ENCODE peak calls at places on chromosomes 5 and 9, in ten cellular contexts. U is A549, S is right atrium auricular region, E is spleen, A is astrocyte, X is aorta, O is IMR-90, Y is adrenal gland, Q is small intestine, C is gastrocnemius medialis. V is an unnamed sample. For H3K4me1, the result is how much of the 10 kb centered on the place peaks cover.

GRCh38 chr9:117546894-117547293 is 132.0 kb upstream of the ASTN2 start:
- DNase-seq in U (peak), S (no peak), E (no peak), A (no peak), X (no peak), O (no peak), Y (peak), Q (peak), C (no peak), V (peak)

GRCh38 chr9:25677301-25678146 is 720 bp downstream of the TUSC1 start:
- DNase-seq in U (peak), S (peak), E (peak), A (peak), X (peak), O (peak), Y (peak), Q (peak), C (peak), V (peak)

GRCh38 chr9:112377684-112378344 is 2.1 kb upstream of the HSDL2 start:
- DNase-seq in U (no peak), S (no peak), E (no peak), A (no peak), X (no peak), O (no peak), Y (no peak), Q (peak), C (no peak), V (no peak)

GRCh38 chr9:87547665-87548064 is 50.0 kb downstream of the DAPK1 start:
- DNase-seq in U (peak), S (no peak), E (no peak), A (peak), X (no peak), O (no peak), Y (no peak), Q (peak), C (no peak), V (no peak)

GRCh38 chr5:139869042-139869790 is 73.6 kb downstream of the PSD2 start:
- DNase-seq in U (no peak), S (no peak), E (peak), A (no peak), X (no peak), O (no peak), Y (no peak), Q (no peak), C (no peak), V (no peak)

GRCh38 chr5:103174147-103174546 is 54.0 kb downstream of the PPIP5K2 start:
- DNase-seq in U (no peak), S (no peak), E (no peak), A (peak), X (no peak), O (no peak), Y (no peak), Q (no peak), C (no peak), V (no peak)

GRCh38 chr5:88841212-88841611 is 41.8 kb downstream of the MEF2C start:
- DNase-seq in U (no peak), S (no peak), E (peak), A (no peak), X (no peak), O (no peak), Y (no peak), Q (no peak), C (no peak), V (no peak)

GRCh38 chr5:37975531-37975930 is 135.7 kb upstream of the GDNF start:
- DNase-seq in U (no peak), S (no peak), E (no peak), A (no peak), X (no peak), O (no peak), Y (no peak), Q (no peak), C (no peak), V (no peak)

GRCh38 chr5:76065258-76065657 is 17.9 kb upstream of the SV2C start:
- DNase-seq in U (no peak), S (no peak), E (no peak), A (no peak), X (no peak), O (no peak), Y (no peak), Q (peak), C (no peak), V (no peak)

GRCh38 chr5:172569862-172570558 is 71.1 kb upstream of the NEURL1B start:
- DNase-seq in U (no peak), S (no peak), E (no peak), A (no peak), X (no peak), O (no peak), Y (no peak), Q (peak), C (no peak), V (no peak)

GRCh38 chr9:109976328-109976702 is 196.3 kb downstream of the PALM2AKAP2 start:
- DNase-seq in U (no peak), S (no peak), E (no peak), A (no peak), X (no peak), O (no peak), Y (no peak), Q (no peak), C (no peak), V (no peak)

GRCh38 chr5:159189310-159189709 is 20.0 kb downstream of the RNF145 start:
- DNase-seq in U (peak), S (no peak), E (no peak), A (peak), X (no peak), O (peak), Y (no peak), Q (no peak), C (no peak), V (no peak)

GRCh38 chr9:112784020-112784788 is 33.6 kb downstream of the SNX30 start:
- DNase-seq in U (no peak), S (no peak), E (no peak), A (peak), X (no peak), O (peak), Y (no peak), Q (no peak), C (no peak), V (no peak)

GRCh38 chr5:31993182-31993961 is 180.7 kb downstream of the GOLPH3 start:
- DNase-seq in U (no peak), S (no peak), E (peak), A (peak), X (no peak), O (peak), Y (no peak), Q (no peak), C (no peak), V (no peak)

GRCh38 chr9:113481176-113481805 is 17.8 kb downstream of the RGS3 start:
- DNase-seq in U (peak), S (no peak), E (no peak), A (no peak), X (no peak), O (no peak), Y (no peak), Q (no peak), C (peak), V (no peak)

GRCh38 chr5:5699062-5699461 is 276.6 kb downstream of the ICE1 start:
- DNase-seq in U (no peak), S (no peak), E (no peak), A (no peak), X (no peak), O (no peak), Y (no peak), Q (no peak), C (no peak), V (no peak)

GRCh38 chr9:7117676-7118561 is 360.1 kb downstream of the KDM4C start:
- DNase-seq in U (no peak), S (no peak), E (no peak), A (no peak), X (no peak), O (peak), Y (no peak), Q (no peak), C (no peak), V (no peak)

GRCh38 chr5:139383275-139383992 is at the start of gene SLC23A1:
- DNase-seq in U (peak), S (no peak), E (peak), A (no peak), X (no peak), O (peak), Y (no peak), Q (peak), C (peak), V (no peak)

GRCh38 chr5:143874312-143874711 is 62.4 kb downstream of the HMHB1 start:
- DNase-seq in U (no peak), S (no peak), E (no peak), A (peak), X (no peak), O (peak), Y (no peak), Q (no peak), C (no peak), V (no peak)

GRCh38 chr5:180291234-180291940 is 496 bp downstream of the MAPK9 start:
- DNase-seq in U (no peak), S (peak), E (peak), A (no peak), X (no peak), O (no peak), Y (peak), Q (no peak), C (no peak), V (peak)

GRCh38 chr5:751496-751895 is 33.0 kb downstream of the ZDHHC11B start:
- DNase-seq in U (no peak), S (no peak), E (no peak), A (no peak), X (peak), O (no peak), Y (no peak), Q (no peak), C (no peak), V (peak)

GRCh38 chr5:16935271-16936149 is 578 bp downstream of the MYO10 start:
- DNase-seq in U (peak), S (peak), E (peak), A (no peak), X (peak), O (no peak), Y (peak), Q (peak), C (peak), V (peak)

GRCh38 chr9:18379073-18379811 is 94.7 kb upstream of the ADAMTSL1 start:
- DNase-seq in U (peak), S (no peak), E (no peak), A (peak), X (no peak), O (peak), Y (no peak), Q (no peak), C (no peak), V (no peak)

GRCh38 chr5:160020969-160021368 is 12.0 kb downstream of the TTC1 start:
- DNase-seq in U (no peak), S (no peak), E (no peak), A (peak), X (no peak), O (peak), Y (no peak), Q (no peak), C (no peak), V (no peak)

GRCh38 chr5:100505984-100506670 is 29.0 kb upstream of the FAM174A start:
- DNase-seq in U (peak), S (no peak), E (no peak), A (peak), X (no peak), O (peak), Y (peak), Q (peak), C (no peak), V (no peak)

GRCh38 chr5:34865131-34865530 is 26.2 kb downstream of the TTC23L start:
- DNase-seq in U (no peak), S (no peak), E (no peak), A (no peak), X (no peak), O (no peak), Y (no peak), Q (no peak), C (no peak), V (no peak)

GRCh38 chr5:57600321-57600720 is 117.7 kb upstream of the ACTBL2 start:
- DNase-seq in U (no peak), S (no peak), E (no peak), A (peak), X (no peak), O (peak), Y (no peak), Q (no peak), C (no peak), V (no peak)

GRCh38 chr5:11584008-11584407 is 320.2 kb downstream of the CTNND2 start:
- DNase-seq in U (no peak), S (no peak), E (no peak), A (peak), X (no peak), O (no peak), Y (no peak), Q (no peak), C (no peak), V (no peak)

GRCh38 chr5:29697786-29698414 is 1495.6 kb upstream of the CDH6 start:
- DNase-seq in U (peak), S (no peak), E (no peak), A (no peak), X (no peak), O (no peak), Y (no peak), Q (no peak), C (no peak), V (no peak)

GRCh38 chr5:33657804-33658435 is 217.2 kb downstream of the TARS1 start:
- DNase-seq in U (no peak), S (no peak), E (no peak), A (peak), X (no peak), O (no peak), Y (no peak), Q (no peak), C (no peak), V (no peak)

GRCh38 chr5:170211575-170212334 is 21.0 kb upstream of the C5orf58 start:
- DNase-seq in U (peak), S (no peak), E (no peak), A (no peak), X (no peak), O (no peak), Y (no peak), Q (no peak), C (no peak), V (no peak)
- H3K4me1 ChIP-seq in U (under half), S (under half), E (under half), A (under half), X (under half), O (under half), Y (under half), Q (under half), C (under half), V (under half)

GRCh38 chr9:36162211-36162610 is 7.0 kb upstream of the CCIN start:
- DNase-seq in U (no peak), S (no peak), E (peak), A (no peak), X (no peak), O (no peak), Y (no peak), Q (no peak), C (no peak), V (no peak)

GRCh38 chr9:36158917-36159316 is 10.3 kb upstream of the CCIN start:
- DNase-seq in U (no peak), S (no peak), E (peak), A (peak), X (no peak), O (peak), Y (no peak), Q (no peak), C (no peak), V (peak)

GRCh38 chr9:36154213-36154952 is 14.8 kb upstream of the CCIN start:
- DNase-seq in U (peak), S (no peak), E (no peak), A (peak), X (no peak), O (peak), Y (no peak), Q (no peak), C (no peak), V (peak)

GRCh38 chr9:36161187-36161586 is 8.0 kb upstream of the CCIN start:
- DNase-seq in U (no peak), S (no peak), E (peak), A (peak), X (no peak), O (peak), Y (no peak), Q (no peak), C (no peak), V (no peak)

DNA sequence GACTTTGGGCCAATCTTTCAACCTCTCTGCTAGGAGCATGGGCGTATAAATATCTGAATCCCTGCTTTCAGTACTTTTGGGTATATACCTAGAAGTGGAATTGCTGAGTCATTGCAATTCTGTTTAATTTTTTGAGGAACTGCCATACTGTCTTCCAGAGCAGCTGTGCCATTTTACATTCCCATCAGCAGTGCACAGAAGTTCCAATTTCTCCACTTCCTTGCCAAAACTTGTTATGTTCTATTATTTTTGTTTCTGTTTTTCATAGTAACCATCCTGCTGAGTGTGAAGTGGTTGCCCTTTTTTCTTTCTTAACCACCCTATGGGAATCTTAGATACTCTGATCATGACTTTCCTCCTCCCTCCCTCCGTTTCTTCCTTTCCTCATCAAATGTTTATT is 11.1 kb upstream of the CCIN start:
- DNase-seq in U (no peak), S (no peak), E (peak), A (no peak), X (no peak), O (peak), Y (no peak), Q (no peak), C (no peak), V (no peak)
- H3K27ac ChIP-seq in U (peak), S (peak), E (no peak), A (no peak), X (no peak), O (peak), Y (peak), Q (peak), C (no peak), V (peak)

DNA sequence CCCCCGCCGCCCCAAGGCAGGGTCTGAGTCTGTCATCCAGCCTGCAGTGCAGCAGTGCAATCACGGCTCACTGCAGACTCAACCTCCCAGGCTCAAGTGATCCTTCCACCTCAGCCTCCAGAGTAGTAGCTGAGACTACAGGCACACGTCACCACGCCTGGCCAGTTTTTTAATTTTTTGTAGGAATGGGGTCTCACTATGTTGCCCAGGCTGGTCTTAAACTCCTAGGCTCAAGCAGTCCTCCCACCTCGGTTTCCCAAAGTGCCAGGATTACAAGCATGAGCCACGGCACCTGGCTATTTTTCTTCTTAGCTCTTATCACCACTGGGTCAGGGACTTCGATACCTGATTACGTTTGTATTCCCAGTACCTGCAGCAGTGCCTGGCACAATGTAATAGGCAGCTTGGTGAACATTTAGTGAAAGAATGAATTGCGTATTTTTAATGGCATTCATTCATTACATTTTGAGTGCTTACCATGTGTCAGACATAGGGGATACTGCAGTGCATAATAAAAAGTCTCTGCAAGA is 10.3 kb downstream of the LARP1 start:
- DNase-seq in U (no peak), S (no peak), E (no peak), A (no peak), X (no peak), O (no peak), Y (no peak), Q (peak), C (no peak), V (no peak)
- H3K4me1 ChIP-seq in U (half or more), S (half or more), E (half or more), A (under half), X (under half), O (under half), Y (half or more), Q (under half), C (half or more), V (under half)

GRCh38 chr5:151676719-151677118 is 10.0 kb downstream of the SPARC start:
- DNase-seq in U (no peak), S (no peak), E (no peak), A (no peak), X (no peak), O (no peak), Y (no peak), Q (no peak), C (no peak), V (no peak)
- H3K27ac ChIP-seq in U (peak), S (peak), E (peak), A (peak), X (peak), O (peak), Y (peak), Q (peak), C (peak), V (peak)

GRCh38 chr9:125652771-125653170 is 54.2 kb downstream of the MAPKAP1 start:
- DNase-seq in U (no peak), S (no peak), E (no peak), A (no peak), X (no peak), O (no peak), Y (no peak), Q (no peak), C (no peak), V (no peak)

GRCh38 chr9:125654121-125654520 is 52.9 kb downstream of the MAPKAP1 start:
- DNase-seq in U (no peak), S (no peak), E (no peak), A (no peak), X (no peak), O (no peak), Y (no peak), Q (no peak), C (no peak), V (no peak)

GRCh38 chr9:125651907-125652306 is 55.1 kb downstream of the MAPKAP1 start:
- DNase-seq in U (no peak), S (no peak), E (no peak), A (no peak), X (no peak), O (no peak), Y (no peak), Q (no peak), C (no peak), V (no peak)

GRCh38 chr9:125655691-125656410 is 51.2 kb downstream of the MAPKAP1 start:
- DNase-seq in U (no peak), S (no peak), E (no peak), A (peak), X (no peak), O (peak), Y (no peak), Q (no peak), C (no peak), V (no peak)

GRCh38 chr9:125655074-125655633 is 51.9 kb downstream of the MAPKAP1 start:
- DNase-seq in U (no peak), S (no peak), E (no peak), A (no peak), X (no peak), O (no peak), Y (no peak), Q (no peak), C (no peak), V (no peak)
- H3K4me1 ChIP-seq in U (under half), S (under half), E (under half), A (under half), X (under half), O (under half), Y (under half), Q (under half), C (under half), V (under half)

GRCh38 chr5:79872309-79872708 is 118.8 kb downstream of the MTX3 start:
- DNase-seq in U (no peak), S (no peak), E (no peak), A (no peak), X (no peak), O (no peak), Y (no peak), Q (no peak), C (peak), V (no peak)
- H3K27ac ChIP-seq in U (no peak), S (no peak), E (no peak), A (no peak), X (no peak), O (no peak), Y (no peak), Q (no peak), C (peak), V (no peak)

V was measured in right cardiac atrium.